ENCODE peak calls at places on chromosomes 3 and 15, in five cellular contexts. O, T, M, Q and S are unnamed samples.

GRCh38 chr3:191008074-191008473 is 145.6 kb upstream of the GMNC start:
- DNase-seq in O (no peak), T (no peak), M (no peak), Q (no peak), S (no peak)

GRCh38 chr3:171660126-171660661 is 150.1 kb downstream of the PLD1 start:
- DNase-seq in O (no peak), T (no peak), M (no peak), Q (no peak), S (no peak)

GRCh38 chr3:59953104-59953503 is 903.3 kb upstream of the CFAP20DC start:
- DNase-seq in O (no peak), T (no peak), M (no peak), Q (no peak), S (no peak)

GRCh38 chr3:105369501-105370371 is 3.0 kb downstream of the ALCAM start:
- DNase-seq in O (peak; percentile 31), T (peak; percentile 74), M (no peak), Q (peak; percentile 74), S (peak; percentile 74)

GRCh38 chr3:29347412-29347811 is 66.5 kb downstream of the RBMS3 start:
- DNase-seq in O (no peak), T (no peak), M (no peak), Q (no peak), S (no peak)

GRCh38 chr3:69236808-69237707 is 114.7 kb upstream of the LMOD3 start:
- DNase-seq in O (no peak), T (no peak), M (no peak), Q (no peak), S (no peak)

GRCh38 chr3:56985460-56986327 is 74.8 kb upstream of the SPATA12 start:
- DNase-seq in O (no peak), T (no peak), M (no peak), Q (peak; percentile 8), S (no peak)

GRCh38 chr3:11088066-11088465 is 66.2 kb upstream of the HRH1 start:
- DNase-seq in O (no peak), T (no peak), M (no peak), Q (no peak), S (no peak)

GRCh38 chr3:59064276-59064675 is 14.5 kb upstream of the CFAP20DC start:
- DNase-seq in O (no peak), T (no peak), M (no peak), Q (no peak), S (no peak)

GRCh38 chr15:89457086-89457485 is 39.3 kb downstream of the RHCG start:
- DNase-seq in O (no peak), T (no peak), M (peak; percentile 47), Q (peak; percentile 11), S (no peak)

GRCh38 chr3:181919375-181919774 is 207.7 kb downstream of the SOX2 start:
- DNase-seq in O (no peak), T (no peak), M (no peak), Q (no peak), S (no peak)

GRCh38 chr15:82139823-82140268 is 94.0 kb upstream of the MEX3B start:
- DNase-seq in O (peak; percentile 6), T (no peak), M (no peak), Q (peak; percentile 8), S (no peak)

GRCh38 chr15:69631978-69632377 is 179.4 kb downstream of the RPLP1 start:
- DNase-seq in O (no peak), T (no peak), M (no peak), Q (no peak), S (no peak)

GRCh38 chr15:60804986-60805949 is 326.3 kb upstream of the ICE2 start:
- DNase-seq in O (no peak), T (no peak), M (no peak), Q (no peak), S (no peak)

GRCh38 chr3:186663351-186664118 is 2.3 kb upstream of the HRG start:
- DNase-seq in O (no peak), T (no peak), M (no peak), Q (no peak), S (no peak)

GRCh38 chr15:38398134-38398533 is 55.8 kb upstream of the FAM98B start:
- DNase-seq in O (no peak), T (no peak), M (no peak), Q (no peak), S (no peak)

GRCh38 chr3:196528639-196529233 is 13.6 kb upstream of the SMCO1 start:
- DNase-seq in O (peak; percentile 69), T (peak; percentile 62), M (peak; percentile 86), Q (peak; percentile 44), S (peak; percentile 19)

GRCh38 chr15:59410448-59410896 is 27.5 kb upstream of the FAM81A start:
- DNase-seq in O (no peak), T (no peak), M (no peak), Q (no peak), S (no peak)

GRCh38 chr3:16359331-16359730 is 94.3 kb downstream of the OXNAD1 start:
- DNase-seq in O (no peak), T (no peak), M (no peak), Q (no peak), S (no peak)

GRCh38 chr15:32029862-32030781 is at the start of gene CHRNA7:
- DNase-seq in O (peak; percentile 76), T (peak; percentile 71), M (peak; percentile 46), Q (peak; percentile 12), S (peak; percentile 55)